ENCODE peak calls at places on chromosomes 2 and 18, in six cellular contexts. One of them, this sample, is unnamed.

GRCh38 chr2:47354013-47354816 is 48.7 kb upstream of the MSH2 start:
- DNase-seq in HCT116: no peak
- DNase-seq in WTC11: no peak
- DNase-seq in K562: peak; percentile 71
- DNase-seq in HEK293T: peak; percentile 33
- DNase-seq in GM12878: no peak
- DNase-seq in this sample: no peak

GRCh38 chr18:80171190-80171872 is 62.3 kb downstream of the ADNP2 start:
- DNase-seq in HCT116: no peak
- DNase-seq in WTC11: peak; percentile 85
- DNase-seq in K562: peak; percentile 70
- DNase-seq in HEK293T: peak; percentile 76
- DNase-seq in GM12878: no peak
- DNase-seq in this sample: no peak

GRCh38 chr2:235807347-235807746 is 313.5 kb downstream of the AGAP1 start:
- DNase-seq in HCT116: no peak
- DNase-seq in WTC11: peak; percentile 62
- DNase-seq in K562: no peak
- DNase-seq in HEK293T: no peak
- DNase-seq in GM12878: no peak
- DNase-seq in this sample: peak; percentile 44

GRCh38 chr2:39494784-39495251 is 57.7 kb upstream of the MAP4K3 start:
- DNase-seq in HCT116: no peak
- DNase-seq in WTC11: peak; percentile 29
- DNase-seq in K562: peak; percentile 30
- DNase-seq in HEK293T: no peak
- DNase-seq in GM12878: peak; percentile 66
- DNase-seq in this sample: no peak

GRCh38 chr18:79934311-79935097 is 16.9 kb downstream of the SLC66A2 start:
- DNase-seq in HCT116: no peak
- DNase-seq in WTC11: peak; percentile 23
- DNase-seq in K562: no peak
- DNase-seq in HEK293T: no peak
- DNase-seq in GM12878: no peak
- DNase-seq in this sample: no peak

GRCh38 chr18:79760348-79760747 is 37.4 kb upstream of the KCNG2 start:
- DNase-seq in HCT116: no peak
- DNase-seq in WTC11: no peak
- DNase-seq in K562: no peak
- DNase-seq in HEK293T: no peak
- DNase-seq in GM12878: no peak
- DNase-seq in this sample: no peak

GRCh38 chr2:203061346-203061745 is 46.7 kb downstream of the NBEAL1 start:
- DNase-seq in HCT116: no peak
- DNase-seq in WTC11: no peak
- DNase-seq in K562: no peak
- DNase-seq in HEK293T: no peak
- DNase-seq in GM12878: no peak
- DNase-seq in this sample: no peak

GRCh38 chr2:115292742-115293141 is 850.3 kb downstream of the DPP10 start:
- DNase-seq in HCT116: no peak
- DNase-seq in WTC11: no peak
- DNase-seq in K562: no peak
- DNase-seq in HEK293T: no peak
- DNase-seq in GM12878: no peak
- DNase-seq in this sample: no peak

GRCh38 chr18:12076424-12077140 is 17.1 kb upstream of the ANKRD62 start:
- DNase-seq in HCT116: no peak
- DNase-seq in WTC11: peak; percentile 54
- DNase-seq in K562: peak; percentile 49
- DNase-seq in HEK293T: peak; percentile 45
- DNase-seq in GM12878: no peak
- DNase-seq in this sample: no peak

GRCh38 chr2:98772531-98772930 is 41.6 kb upstream of the MGAT4A start:
- DNase-seq in HCT116: no peak
- DNase-seq in WTC11: no peak
- DNase-seq in K562: no peak
- DNase-seq in HEK293T: no peak
- DNase-seq in GM12878: no peak
- DNase-seq in this sample: no peak

GRCh38 chr2:216714412-216714775 is 19.0 kb upstream of the IGFBP5 start:
- DNase-seq in HCT116: no peak
- DNase-seq in WTC11: no peak
- DNase-seq in K562: no peak
- DNase-seq in HEK293T: no peak
- DNase-seq in GM12878: no peak
- DNase-seq in this sample: no peak

GRCh38 chr2:236761358-236761757 is 191.7 kb downstream of the ACKR3 start:
- DNase-seq in HCT116: no peak
- DNase-seq in WTC11: no peak
- DNase-seq in K562: no peak
- DNase-seq in HEK293T: no peak
- DNase-seq in GM12878: no peak
- DNase-seq in this sample: no peak

GRCh38 chr2:97740590-97741182 is 27.3 kb downstream of the ZAP70 start:
- DNase-seq in HCT116: peak; percentile 29
- DNase-seq in WTC11: peak; percentile 74
- DNase-seq in K562: peak; percentile 89
- DNase-seq in HEK293T: peak; percentile 85
- DNase-seq in GM12878: no peak
- DNase-seq in this sample: no peak

GRCh38 chr2:137178955-137179377 is 413.6 kb downstream of the THSD7B start:
- DNase-seq in HCT116: no peak
- DNase-seq in WTC11: no peak
- DNase-seq in K562: no peak
- DNase-seq in HEK293T: no peak
- DNase-seq in GM12878: peak; percentile 9
- DNase-seq in this sample: no peak

GRCh38 chr18:61502472-61502871 is 169.2 kb downstream of the CDH20 start:
- DNase-seq in HCT116: peak; percentile 35
- DNase-seq in WTC11: peak; percentile 37
- DNase-seq in K562: peak; percentile 15
- DNase-seq in HEK293T: peak; percentile 43
- DNase-seq in GM12878: peak; percentile 5
- DNase-seq in this sample: no peak

GRCh38 chr18:77063256-77063655 is 69.3 kb downstream of the MBP start:
- DNase-seq in HCT116: no peak
- DNase-seq in WTC11: no peak
- DNase-seq in K562: no peak
- DNase-seq in HEK293T: no peak
- DNase-seq in GM12878: peak; percentile 69
- DNase-seq in this sample: no peak

GRCh38 chr2:196167666-196168065 is 3.7 kb downstream of the STK17B start:
- DNase-seq in HCT116: no peak
- DNase-seq in WTC11: no peak
- DNase-seq in K562: no peak
- DNase-seq in HEK293T: no peak
- DNase-seq in GM12878: no peak
- DNase-seq in this sample: no peak

GRCh38 chr2:126756125-126756524 is 100.2 kb downstream of the GYPC start:
- DNase-seq in HCT116: no peak
- DNase-seq in WTC11: no peak
- DNase-seq in K562: no peak
- DNase-seq in HEK293T: no peak
- DNase-seq in GM12878: no peak
- DNase-seq in this sample: no peak

GRCh38 chr2:159286709-159287441 is 372 bp upstream of the WDSUB1 start:
- DNase-seq in HCT116: peak; percentile 87
- DNase-seq in WTC11: peak; percentile 99
- DNase-seq in K562: peak; percentile 99
- DNase-seq in HEK293T: peak; percentile 98
- DNase-seq in GM12878: peak; percentile 78
- DNase-seq in this sample: peak; percentile 95

GRCh38 chr2:126761981-126762878 is 106.3 kb downstream of the GYPC start:
- DNase-seq in HCT116: no peak
- DNase-seq in WTC11: no peak
- DNase-seq in K562: no peak
- DNase-seq in HEK293T: no peak
- DNase-seq in GM12878: no peak
- DNase-seq in this sample: no peak

GRCh38 chr2:226077841-226078240 is 678.3 kb downstream of the NYAP2 start:
- DNase-seq in HCT116: no peak
- DNase-seq in WTC11: no peak
- DNase-seq in K562: no peak
- DNase-seq in HEK293T: no peak
- DNase-seq in GM12878: no peak
- DNase-seq in this sample: no peak

GRCh38 chr2:226078656-226079055 is 679.1 kb downstream of the NYAP2 start:
- DNase-seq in HCT116: no peak
- DNase-seq in WTC11: no peak
- DNase-seq in K562: no peak
- DNase-seq in HEK293T: no peak
- DNase-seq in GM12878: no peak
- DNase-seq in this sample: no peak

GRCh38 chr2:226079677-226080076 is 680.2 kb downstream of the NYAP2 start:
- DNase-seq in HCT116: peak; percentile 52
- DNase-seq in WTC11: no peak
- DNase-seq in K562: no peak
- DNase-seq in HEK293T: no peak
- DNase-seq in GM12878: no peak
- DNase-seq in this sample: no peak

GRCh38 chr2:226080323-226080722 is 680.8 kb downstream of the NYAP2 start:
- DNase-seq in HCT116: no peak
- DNase-seq in WTC11: no peak
- DNase-seq in K562: no peak
- DNase-seq in HEK293T: no peak
- DNase-seq in GM12878: no peak
- DNase-seq in this sample: no peak

DNA sequence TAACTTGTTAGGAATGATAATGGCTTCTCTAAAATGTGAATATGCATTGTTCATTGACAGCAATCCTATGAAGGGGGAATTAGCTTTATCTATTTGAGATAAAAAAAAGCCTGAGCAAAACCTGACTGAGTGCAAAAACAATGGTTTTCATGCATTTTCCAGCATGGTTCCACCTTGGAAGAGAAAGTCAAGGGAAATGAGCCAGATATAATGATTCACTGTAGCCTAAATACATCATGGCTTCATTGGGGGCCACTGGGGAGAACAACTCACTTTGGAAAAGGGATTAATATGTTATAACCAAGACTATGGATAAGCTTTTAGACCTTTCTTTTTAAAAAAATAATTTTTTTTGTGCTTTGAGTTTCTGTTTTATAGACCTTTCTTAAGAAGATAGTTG is 679.7 kb downstream of the NYAP2 start:
- DNase-seq in HCT116: no peak
- DNase-seq in WTC11: no peak
- DNase-seq in K562: no peak
- DNase-seq in HEK293T: no peak
- DNase-seq in GM12878: no peak
- DNase-seq in this sample: no peak
- TF ChIP-seq SP1 in HCT116: no peak
- TF ChIP-seq SP1 in WTC11: no peak
- TF ChIP-seq SP1 in K562: no peak
- TF ChIP-seq SP1 in HEK293T: no peak
- TF ChIP-seq SP1 in GM12878: no peak
- TF ChIP-seq SP1 in this sample: no peak

GRCh38 chr2:231111987-231112386 is 12.9 kb downstream of the HTR2B start:
- DNase-seq in HCT116: no peak
- DNase-seq in WTC11: no peak
- DNase-seq in K562: no peak
- DNase-seq in HEK293T: no peak
- DNase-seq in GM12878: no peak
- DNase-seq in this sample: no peak
- TF ChIP-seq SP1 in HCT116: no peak
- TF ChIP-seq SP1 in WTC11: no peak
- TF ChIP-seq SP1 in K562: no peak
- TF ChIP-seq SP1 in HEK293T: no peak
- TF ChIP-seq SP1 in GM12878: no peak
- TF ChIP-seq SP1 in this sample: no peak

GRCh38 chr2:70948350-70949003 is 12.8 kb downstream of the ATP6V1B1 start:
- DNase-seq in HCT116: peak; percentile 71
- DNase-seq in WTC11: peak; percentile 85
- DNase-seq in K562: peak; percentile 86
- DNase-seq in HEK293T: peak; percentile 88
- DNase-seq in GM12878: no peak
- DNase-seq in this sample: no peak

GRCh38 chr2:70944291-70944690 is 8.6 kb downstream of the ATP6V1B1 start:
- DNase-seq in HCT116: no peak
- DNase-seq in WTC11: no peak
- DNase-seq in K562: no peak
- DNase-seq in HEK293T: no peak
- DNase-seq in GM12878: no peak
- DNase-seq in this sample: no peak

GRCh38 chr2:70946832-70947442 is 11.2 kb downstream of the ATP6V1B1 start:
- DNase-seq in HCT116: peak; percentile 47
- DNase-seq in WTC11: peak; percentile 81
- DNase-seq in K562: peak; percentile 42
- DNase-seq in HEK293T: peak; percentile 55
- DNase-seq in GM12878: no peak
- DNase-seq in this sample: no peak

GRCh38 chr2:70949086-70949485 is 13.4 kb downstream of the ATP6V1B1 start:
- DNase-seq in HCT116: no peak
- DNase-seq in WTC11: no peak
- DNase-seq in K562: no peak
- DNase-seq in HEK293T: no peak
- DNase-seq in GM12878: no peak
- DNase-seq in this sample: no peak

DNA sequence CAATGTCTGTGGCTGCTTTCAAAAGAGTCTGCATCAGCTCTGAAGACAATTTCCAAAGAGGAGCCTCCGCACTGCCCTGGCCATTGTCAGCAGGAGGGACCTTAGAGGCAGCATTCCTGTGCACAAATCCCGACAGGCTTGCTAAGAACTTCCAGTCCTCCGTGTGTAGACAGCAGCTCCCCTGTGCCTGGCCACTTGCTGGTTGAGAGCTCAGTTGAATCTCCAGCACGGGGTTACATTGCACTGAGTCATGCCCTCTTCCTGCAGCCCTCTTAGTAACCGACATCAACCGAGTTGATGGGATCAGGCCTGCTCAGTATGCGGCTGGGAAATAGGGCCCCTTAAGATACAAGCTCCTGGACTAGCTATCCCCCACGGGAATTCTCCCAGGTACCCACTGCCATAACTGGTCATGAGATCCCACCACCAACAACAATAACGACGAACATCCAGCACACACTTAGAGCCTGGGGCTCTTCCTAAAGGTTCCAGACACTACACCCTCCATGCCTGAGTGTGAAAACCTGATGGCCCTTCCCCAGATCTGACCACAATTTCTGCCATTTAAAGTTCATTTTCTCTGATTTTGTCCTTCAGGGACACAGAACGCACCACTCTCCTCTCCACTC is 12.0 kb downstream of the ATP6V1B1 start:
- DNase-seq in HCT116: peak; percentile 23
- DNase-seq in WTC11: no peak
- DNase-seq in K562: no peak
- DNase-seq in HEK293T: no peak
- DNase-seq in GM12878: no peak
- DNase-seq in this sample: no peak
- TF ChIP-seq SP1 in HCT116: no peak
- TF ChIP-seq SP1 in WTC11: no peak
- TF ChIP-seq SP1 in K562: no peak
- TF ChIP-seq SP1 in HEK293T: no peak
- TF ChIP-seq SP1 in GM12878: no peak
- TF ChIP-seq SP1 in this sample: no peak

DNA sequence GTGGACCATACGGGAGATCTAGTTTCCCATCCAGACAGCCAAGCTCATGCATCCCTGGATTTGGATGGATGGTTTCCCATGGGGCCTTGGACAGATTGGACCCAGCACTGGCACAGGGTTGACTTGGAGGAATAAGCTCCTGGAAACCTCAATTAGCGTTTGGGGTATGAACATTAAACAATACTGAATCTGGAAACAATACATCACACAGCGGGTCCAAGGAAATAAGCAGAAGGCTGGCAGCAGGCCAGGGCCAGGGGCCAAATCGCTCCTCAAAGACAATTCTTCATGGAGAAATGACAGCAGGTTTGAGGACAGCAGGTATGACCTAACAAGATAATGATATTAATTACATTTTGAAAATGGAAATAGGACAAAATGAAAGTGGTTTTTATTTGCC is 540.6 kb downstream of the RIT2 start:
- DNase-seq in HCT116: no peak
- DNase-seq in WTC11: no peak
- DNase-seq in K562: no peak
- DNase-seq in HEK293T: no peak
- DNase-seq in GM12878: no peak
- DNase-seq in this sample: no peak
- TF ChIP-seq SP1 in HCT116: no peak
- TF ChIP-seq SP1 in WTC11: no peak
- TF ChIP-seq SP1 in K562: no peak
- TF ChIP-seq SP1 in HEK293T: no peak
- TF ChIP-seq SP1 in GM12878: no peak
- TF ChIP-seq SP1 in this sample: no peak